ENCODE peak calls at places on chromosomes 16 and 17, in seven cellular contexts. Q is HCT116, B is SK-N-SH, K is H1, R is GM12878, U is K562, D is HepG2. X is an unnamed sample.
A peak's percentile ranks its signal among the peaks of the same experiment; 100 is the strongest.

GRCh38 chr17:61981323-61981722 is 53.5 kb upstream of the INTS2 start:
- DNase-seq in D (no peak), Q (no peak), R (no peak), K (no peak), U (no peak), B (no peak), X (no peak)

GRCh38 chr17:78276499-78276898 is 45.1 kb downstream of the TMEM235 start:
- DNase-seq in Q (no peak), R (no peak), K (no peak), U (no peak), B (no peak), D (no peak), X (no peak)

GRCh38 chr17:8621585-8621984 is 8.9 kb downstream of the MYH10 start:
- DNase-seq in Q (no peak), R (no peak), B (no peak), D (no peak), K (no peak), U (peak; percentile 11), X (no peak)

GRCh38 chr16:24851700-24852099 is 5.9 kb downstream of the SLC5A11 start:
- DNase-seq in U (no peak), K (no peak), Q (no peak), R (no peak), B (no peak), D (no peak), X (no peak)

GRCh38 chr17:75822119-75822799 is 21.9 kb downstream of the UNC13D start:
- DNase-seq in D (no peak), K (no peak), Q (no peak), R (no peak), B (peak; percentile 71), U (no peak), X (no peak)

GRCh38 chr16:86316967-86317616 is 193.2 kb upstream of the FOXF1 start:
- DNase-seq in K (no peak), D (no peak), U (no peak), Q (no peak), B (no peak), R (no peak), X (no peak)

GRCh38 chr16:14548933-14549788 is 80.9 kb downstream of the PARN start:
- DNase-seq in Q (no peak), B (no peak), K (peak; percentile 13), D (peak; percentile 43), U (no peak), R (no peak), X (no peak)

GRCh38 chr16:1557074-1557473 is 23.6 kb downstream of the TMEM204 start:
- DNase-seq in B (no peak), D (no peak), R (no peak), U (no peak), K (no peak), Q (no peak), X (no peak)

GRCh38 chr16:81798311-81799137 is 19.4 kb downstream of the PLCG2 start:
- DNase-seq in B (no peak), K (no peak), R (peak; percentile 97), U (no peak), D (no peak), Q (no peak), X (no peak)

GRCh38 chr17:83041305-83041704 is 38.1 kb upstream of the METRNL start:
- DNase-seq in D (no peak), K (no peak), U (no peak), R (no peak), B (peak; percentile 26), Q (no peak), X (no peak)

GRCh38 chr17:12053552-12053951 is 32.9 kb downstream of the MAP2K4 start:
- DNase-seq in R (no peak), K (no peak), B (no peak), Q (no peak), D (no peak), U (peak; percentile 13), X (no peak)

GRCh38 chr17:46868689-46869187 is 17.4 kb downstream of the WNT9B start:
- DNase-seq in U (no peak), Q (no peak), D (no peak), K (no peak), R (no peak), B (no peak), X (no peak)

DNA sequence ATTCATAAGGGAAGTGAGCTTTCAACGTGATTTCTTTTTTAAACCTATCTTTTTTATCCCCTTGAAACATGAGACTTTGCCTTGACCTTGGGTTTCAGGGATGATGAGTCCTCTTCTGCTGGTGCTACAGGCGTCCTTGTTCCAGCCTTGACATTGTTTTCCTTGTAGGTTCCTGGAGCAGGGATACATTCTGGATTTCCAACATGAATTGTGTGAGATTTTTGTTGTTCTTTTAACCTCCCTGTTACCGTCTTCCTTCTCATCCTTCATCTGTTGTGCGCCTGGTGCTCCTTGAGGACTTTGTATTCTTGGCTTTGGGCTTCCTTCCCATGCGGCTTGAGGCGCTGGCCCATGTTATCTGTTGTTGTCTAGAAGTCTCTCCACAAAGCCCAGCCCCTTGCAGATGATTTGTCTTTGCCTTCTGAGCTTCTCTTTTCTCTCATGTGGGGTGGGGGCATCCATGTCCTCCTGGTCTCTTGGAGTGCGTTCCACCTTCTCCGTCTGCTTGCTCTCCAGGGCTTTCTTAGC is 283.6 kb downstream of the SNX29 start:
- DNase-seq in B (no peak), U (no peak), K (no peak), R (no peak), D (no peak), Q (no peak), X (no peak)
- TF ChIP-seq JUND in B (no peak), U (no peak), K (no peak), R (no peak), D (no peak), Q (no peak), X (no peak)

GRCh38 chr16:50863673-50864144 is 121.8 kb downstream of the CYLD start:
- DNase-seq in U (no peak), Q (no peak), B (no peak), D (no peak), K (no peak), R (no peak), X (no peak)

GRCh38 chr16:50864386-50864785 is 122.5 kb downstream of the CYLD start:
- DNase-seq in D (no peak), K (no peak), U (no peak), B (no peak), Q (no peak), R (no peak), X (no peak)

GRCh38 chr16:50868577-50868976 is 126.7 kb downstream of the CYLD start:
- DNase-seq in U (no peak), D (no peak), K (no peak), R (no peak), Q (no peak), B (no peak), X (no peak)

GRCh38 chr16:50862818-50863672 is 121.2 kb downstream of the CYLD start:
- DNase-seq in U (no peak), K (no peak), B (peak; percentile 45), D (no peak), R (no peak), Q (no peak), X (no peak)

DNA sequence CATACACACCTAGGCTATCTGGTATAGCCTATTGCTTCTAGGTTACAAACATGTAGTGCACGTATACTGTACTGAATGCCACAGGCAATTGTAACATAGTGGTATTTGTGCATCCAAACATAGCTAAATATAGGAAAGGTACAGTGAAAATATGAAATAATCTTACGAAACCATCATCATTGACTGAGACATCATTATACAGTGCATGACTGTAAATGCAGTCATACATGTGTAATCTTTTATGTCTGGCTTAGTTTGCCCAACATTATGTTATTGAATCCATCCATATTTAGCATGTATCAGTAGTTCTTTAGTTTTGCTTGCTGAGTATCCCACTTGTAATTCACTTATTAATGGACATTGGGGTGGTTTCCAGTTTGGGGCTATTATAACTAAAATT is 124.9 kb downstream of the CYLD start:
- DNase-seq in U (no peak), B (no peak), D (no peak), R (no peak), K (no peak), Q (no peak), X (no peak)
- TF ChIP-seq JUND in U (no peak), B (no peak), D (no peak), R (no peak), K (no peak), Q (no peak), X (no peak)

GRCh38 chr17:29567362-29568330 is 809 bp upstream of the ABHD15 start:
- DNase-seq in R (no peak), B (peak; percentile 87), U (peak; percentile 85), D (peak; percentile 47), Q (peak; percentile 27), K (no peak), X (peak; percentile 95)

GRCh38 chr17:29563816-29564215 is 3.0 kb downstream of the ABHD15 start:
- DNase-seq in Q (no peak), U (no peak), B (no peak), K (no peak), R (no peak), D (no peak), X (no peak)

GRCh38 chr17:29568331-29569244 is at the start of gene TP53I13:
- DNase-seq in D (peak; percentile 51), B (peak; percentile 96), R (no peak), U (peak; percentile 96), Q (peak; percentile 22), K (no peak), X (peak; percentile 94)

GRCh38 chr17:29566473-29567361 is at the start of gene ABHD15:
- DNase-seq in U (no peak), K (no peak), D (peak; percentile 35), Q (peak; percentile 19), B (peak; percentile 83), R (no peak), X (peak; percentile 92)

GRCh38 chr17:29565643-29566472 is 979 bp downstream of the ABHD15 start:
- DNase-seq in R (no peak), B (peak; percentile 64), Q (peak; percentile 22), K (no peak), D (peak; percentile 25), U (no peak), X (peak; percentile 58)
- TF ChIP-seq JUND in R (no peak), B (no peak), Q (no peak), K (no peak), D (no peak), U (no peak), X (no peak)

GRCh38 chr16:3842994-3843393 is 37.5 kb downstream of the CREBBP start:
- DNase-seq in R (no peak), Q (no peak), B (peak; percentile 56), D (no peak), K (no peak), U (no peak), X (no peak)

GRCh38 chr16:3849751-3850543 is 30.6 kb downstream of the CREBBP start:
- DNase-seq in D (no peak), U (no peak), K (no peak), R (no peak), Q (no peak), B (no peak), X (no peak)

GRCh38 chr16:3846087-3846486 is 34.4 kb downstream of the CREBBP start:
- DNase-seq in U (no peak), K (no peak), Q (no peak), D (no peak), B (no peak), R (no peak), X (no peak)

GRCh38 chr16:3850544-3850899 is 30.0 kb downstream of the CREBBP start:
- DNase-seq in Q (no peak), R (no peak), U (no peak), B (no peak), K (no peak), D (no peak), X (no peak)

DNA sequence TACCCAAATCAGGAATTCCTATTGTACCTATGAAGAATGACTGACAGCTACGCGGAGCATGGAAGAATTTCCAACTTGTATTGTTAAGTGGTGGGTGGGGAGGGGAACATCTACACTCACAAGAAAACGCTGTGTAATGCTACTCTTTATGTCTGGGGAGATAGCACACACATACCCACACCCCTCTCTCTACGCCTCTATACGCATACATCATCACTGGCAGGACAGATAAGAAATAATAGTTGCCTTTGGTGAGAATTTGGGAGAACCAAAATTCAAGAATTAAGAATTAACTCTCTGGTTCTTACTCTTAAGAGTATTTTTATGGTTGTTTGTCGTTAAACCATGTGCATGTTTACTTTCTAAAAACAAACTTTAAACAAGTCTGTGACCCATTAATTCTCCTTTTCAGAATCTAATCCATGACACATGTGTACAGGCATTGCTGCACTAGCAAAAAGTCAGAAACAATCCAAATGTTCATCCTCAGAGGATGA is 33.9 kb downstream of the CREBBP start:
- DNase-seq in K (no peak), D (no peak), R (no peak), U (peak; percentile 93), Q (no peak), B (no peak), X (no peak)
- TF ChIP-seq JUND in K (no peak), D (no peak), R (no peak), U (peak; percentile 80), Q (no peak), B (no peak), X (no peak)